ENCODE peak calls at places on chromosomes 4 and X, in five cellular contexts. One of them, this sample, is unnamed.

GRCh38 chr4:86118696-86119095 is 241.2 kb downstream of the MAPK10 start:
- DNase-seq in left ventricle myocardium inferior: no peak
- DNase-seq in neuronal stem cell: no peak
- DNase-seq in OCI-LY7: no peak
- DNase-seq in stomach: no peak
- DNase-seq in this sample: no peak

GRCh38 chr4:183352546-183352945 is 30.3 kb upstream of the CLDN24 start:
- DNase-seq in neuronal stem cell: no peak
- DNase-seq in stomach: peak
- DNase-seq in OCI-LY7: no peak
- DNase-seq in left ventricle myocardium inferior: no peak
- DNase-seq in this sample: no peak

GRCh38 chr4:150782311-150782710 is 200.4 kb downstream of the MAB21L2 start:
- DNase-seq in stomach: no peak
- DNase-seq in OCI-LY7: no peak
- DNase-seq in neuronal stem cell: no peak
- DNase-seq in left ventricle myocardium inferior: no peak
- DNase-seq in this sample: peak

GRCh38 chr4:89549907-89550306 is 242.3 kb upstream of the GPRIN3 start:
- DNase-seq in OCI-LY7: no peak
- DNase-seq in stomach: no peak
- DNase-seq in left ventricle myocardium inferior: no peak
- DNase-seq in neuronal stem cell: no peak
- DNase-seq in this sample: peak

GRCh38 chrX:45083314-45083713 is 117.4 kb downstream of the DIPK2B start:
- DNase-seq in left ventricle myocardium inferior: no peak
- DNase-seq in neuronal stem cell: no peak
- DNase-seq in OCI-LY7: no peak
- DNase-seq in stomach: no peak
- DNase-seq in this sample: no peak

GRCh38 chr4:103046416-103047290 is 27.1 kb upstream of the SLC9B1 start:
- DNase-seq in neuronal stem cell: peak
- DNase-seq in stomach: peak
- DNase-seq in left ventricle myocardium inferior: no peak
- DNase-seq in OCI-LY7: peak
- DNase-seq in this sample: peak

GRCh38 chr4:6733358-6734164 is 17.6 kb downstream of the BLOC1S4 start:
- DNase-seq in neuronal stem cell: no peak
- DNase-seq in stomach: no peak
- DNase-seq in left ventricle myocardium inferior: no peak
- DNase-seq in OCI-LY7: no peak
- DNase-seq in this sample: no peak

GRCh38 chr4:8709729-8710360 is 117.3 kb downstream of the CPZ start:
- DNase-seq in OCI-LY7: no peak
- DNase-seq in left ventricle myocardium inferior: peak
- DNase-seq in neuronal stem cell: no peak
- DNase-seq in stomach: no peak
- DNase-seq in this sample: no peak

GRCh38 chr4:20773144-20773997 is 73.1 kb downstream of the PACRGL start:
- DNase-seq in OCI-LY7: peak
- DNase-seq in left ventricle myocardium inferior: no peak
- DNase-seq in stomach: peak
- DNase-seq in neuronal stem cell: peak
- DNase-seq in this sample: peak

GRCh38 chr4:30821275-30821674 is 101.1 kb downstream of the PCDH7 start:
- DNase-seq in neuronal stem cell: no peak
- DNase-seq in left ventricle myocardium inferior: no peak
- DNase-seq in stomach: no peak
- DNase-seq in OCI-LY7: no peak
- DNase-seq in this sample: no peak

GRCh38 chr4:165909947-165910346 is 36.9 kb downstream of the TLL1 start:
- DNase-seq in neuronal stem cell: no peak
- DNase-seq in OCI-LY7: no peak
- DNase-seq in left ventricle myocardium inferior: no peak
- DNase-seq in stomach: no peak
- DNase-seq in this sample: no peak

GRCh38 chr4:25096553-25097443 is 63.5 kb downstream of the SEPSECS start:
- DNase-seq in stomach: no peak
- DNase-seq in left ventricle myocardium inferior: no peak
- DNase-seq in neuronal stem cell: no peak
- DNase-seq in OCI-LY7: no peak
- DNase-seq in this sample: no peak

GRCh38 chr4:69749771-69750170 is 10.6 kb downstream of the SULT1B1 start:
- DNase-seq in neuronal stem cell: no peak
- DNase-seq in OCI-LY7: no peak
- DNase-seq in left ventricle myocardium inferior: no peak
- DNase-seq in stomach: no peak
- DNase-seq in this sample: peak

GRCh38 chr4:3673716-3674478 is 92.3 kb upstream of the ADRA2C start:
- DNase-seq in left ventricle myocardium inferior: no peak
- DNase-seq in stomach: no peak
- DNase-seq in neuronal stem cell: no peak
- DNase-seq in OCI-LY7: no peak
- DNase-seq in this sample: no peak

GRCh38 chr4:3261411-3262207 is 12.7 kb downstream of the MSANTD1 start:
- DNase-seq in OCI-LY7: no peak
- DNase-seq in neuronal stem cell: no peak
- DNase-seq in left ventricle myocardium inferior: peak
- DNase-seq in stomach: peak
- DNase-seq in this sample: no peak

GRCh38 chrX:139924069-139924695 is 8.7 kb downstream of the ATP11C start:
- DNase-seq in stomach: no peak
- DNase-seq in left ventricle myocardium inferior: no peak
- DNase-seq in neuronal stem cell: no peak
- DNase-seq in OCI-LY7: no peak
- DNase-seq in this sample: no peak

GRCh38 chrX:40806511-40807220 is 71.3 kb upstream of the MED14 start:
- DNase-seq in neuronal stem cell: no peak
- DNase-seq in left ventricle myocardium inferior: no peak
- DNase-seq in stomach: no peak
- DNase-seq in OCI-LY7: no peak
- DNase-seq in this sample: no peak

GRCh38 chr4:40856836-40857362 is 107.1 kb downstream of the NSUN7 start:
- DNase-seq in stomach: peak
- DNase-seq in OCI-LY7: peak
- DNase-seq in neuronal stem cell: peak
- DNase-seq in left ventricle myocardium inferior: peak
- DNase-seq in this sample: peak

GRCh38 chrX:111199505-111199904 is 70.8 kb downstream of the CAPN6 start:
- DNase-seq in stomach: no peak
- DNase-seq in OCI-LY7: no peak
- DNase-seq in left ventricle myocardium inferior: no peak
- DNase-seq in neuronal stem cell: no peak
- DNase-seq in this sample: no peak

GRCh38 chr4:24210332-24210902 is 320.6 kb upstream of the PPARGC1A start:
- DNase-seq in OCI-LY7: no peak
- DNase-seq in stomach: no peak
- DNase-seq in left ventricle myocardium inferior: no peak
- DNase-seq in neuronal stem cell: no peak
- DNase-seq in this sample: peak

GRCh38 chrX:16185725-16186136 is 18.4 kb downstream of the MAGEB17 start:
- DNase-seq in left ventricle myocardium inferior: no peak
- DNase-seq in stomach: no peak
- DNase-seq in neuronal stem cell: no peak
- DNase-seq in OCI-LY7: no peak
- DNase-seq in this sample: peak

GRCh38 chr4:6516762-6517161 is 44.3 kb upstream of the PPP2R2C start:
- DNase-seq in stomach: no peak
- DNase-seq in left ventricle myocardium inferior: peak
- DNase-seq in neuronal stem cell: no peak
- DNase-seq in OCI-LY7: no peak
- DNase-seq in this sample: no peak

GRCh38 chr4:69321153-69321729 is 41.0 kb downstream of the UGT2B28 start:
- DNase-seq in left ventricle myocardium inferior: no peak
- DNase-seq in neuronal stem cell: no peak
- DNase-seq in OCI-LY7: no peak
- DNase-seq in stomach: peak
- DNase-seq in this sample: no peak

GRCh38 chr4:25608644-25609043 is 47.0 kb upstream of the SLC34A2 start:
- DNase-seq in left ventricle myocardium inferior: no peak
- DNase-seq in OCI-LY7: no peak
- DNase-seq in stomach: no peak
- DNase-seq in neuronal stem cell: no peak
- DNase-seq in this sample: no peak

GRCh38 chrX:133482345-133483041 is 67.2 kb upstream of the GPC4 start:
- DNase-seq in OCI-LY7: no peak
- DNase-seq in stomach: no peak
- DNase-seq in neuronal stem cell: no peak
- DNase-seq in left ventricle myocardium inferior: no peak
- DNase-seq in this sample: peak

GRCh38 chrX:37349131-37350033 is at the start of gene PRRG1:
- DNase-seq in left ventricle myocardium inferior: peak
- DNase-seq in OCI-LY7: no peak
- DNase-seq in neuronal stem cell: peak
- DNase-seq in stomach: peak
- DNase-seq in this sample: peak

GRCh38 chr4:2789801-2790582 is 2.9 kb upstream of the SH3BP2 start:
- DNase-seq in left ventricle myocardium inferior: no peak
- DNase-seq in stomach: peak
- DNase-seq in OCI-LY7: no peak
- DNase-seq in neuronal stem cell: no peak
- DNase-seq in this sample: no peak

GRCh38 chr4:20065952-20066351 is 185.8 kb upstream of the SLIT2 start:
- DNase-seq in neuronal stem cell: no peak
- DNase-seq in left ventricle myocardium inferior: no peak
- DNase-seq in stomach: no peak
- DNase-seq in OCI-LY7: no peak
- DNase-seq in this sample: no peak

GRCh38 chr4:141636077-141636770 is at the start of gene IL15:
- DNase-seq in stomach: peak
- DNase-seq in OCI-LY7: no peak
- DNase-seq in left ventricle myocardium inferior: peak
- DNase-seq in neuronal stem cell: peak
- DNase-seq in this sample: peak

GRCh38 chrX:34687095-34687494 is 30.0 kb upstream of the TMEM47 start:
- DNase-seq in OCI-LY7: no peak
- DNase-seq in stomach: no peak
- DNase-seq in neuronal stem cell: no peak
- DNase-seq in left ventricle myocardium inferior: no peak
- DNase-seq in this sample: no peak

GRCh38 chrX:103215037-103215767 is at the start of gene BEX4:
- DNase-seq in neuronal stem cell: peak
- DNase-seq in left ventricle myocardium inferior: peak
- DNase-seq in stomach: peak
- DNase-seq in OCI-LY7: no peak
- DNase-seq in this sample: peak
- H3K4me3 ChIP-seq in neuronal stem cell: peak
- H3K4me3 ChIP-seq in left ventricle myocardium inferior: peak
- H3K4me3 ChIP-seq in stomach: peak
- H3K4me3 ChIP-seq in OCI-LY7: no peak
- H3K4me3 ChIP-seq in this sample: peak

GRCh38 chr4:110633358-110634319 is 10.8 kb upstream of the PITX2 start:
- DNase-seq in left ventricle myocardium inferior: no peak
- DNase-seq in neuronal stem cell: peak
- DNase-seq in stomach: no peak
- DNase-seq in OCI-LY7: no peak
- DNase-seq in this sample: no peak
- H3K4me3 ChIP-seq in left ventricle myocardium inferior: no peak
- H3K4me3 ChIP-seq in neuronal stem cell: no peak
- H3K4me3 ChIP-seq in stomach: no peak
- H3K4me3 ChIP-seq in OCI-LY7: no peak
- H3K4me3 ChIP-seq in this sample: no peak

GRCh38 chrX:24999501-24999900 is 16.3 kb downstream of the ARX start:
- DNase-seq in OCI-LY7: no peak
- DNase-seq in neuronal stem cell: no peak
- DNase-seq in stomach: no peak
- DNase-seq in left ventricle myocardium inferior: no peak
- DNase-seq in this sample: no peak
- H3K4me3 ChIP-seq in OCI-LY7: no peak
- H3K4me3 ChIP-seq in neuronal stem cell: no peak
- H3K4me3 ChIP-seq in stomach: no peak
- H3K4me3 ChIP-seq in left ventricle myocardium inferior: no peak
- H3K4me3 ChIP-seq in this sample: no peak

DNA sequence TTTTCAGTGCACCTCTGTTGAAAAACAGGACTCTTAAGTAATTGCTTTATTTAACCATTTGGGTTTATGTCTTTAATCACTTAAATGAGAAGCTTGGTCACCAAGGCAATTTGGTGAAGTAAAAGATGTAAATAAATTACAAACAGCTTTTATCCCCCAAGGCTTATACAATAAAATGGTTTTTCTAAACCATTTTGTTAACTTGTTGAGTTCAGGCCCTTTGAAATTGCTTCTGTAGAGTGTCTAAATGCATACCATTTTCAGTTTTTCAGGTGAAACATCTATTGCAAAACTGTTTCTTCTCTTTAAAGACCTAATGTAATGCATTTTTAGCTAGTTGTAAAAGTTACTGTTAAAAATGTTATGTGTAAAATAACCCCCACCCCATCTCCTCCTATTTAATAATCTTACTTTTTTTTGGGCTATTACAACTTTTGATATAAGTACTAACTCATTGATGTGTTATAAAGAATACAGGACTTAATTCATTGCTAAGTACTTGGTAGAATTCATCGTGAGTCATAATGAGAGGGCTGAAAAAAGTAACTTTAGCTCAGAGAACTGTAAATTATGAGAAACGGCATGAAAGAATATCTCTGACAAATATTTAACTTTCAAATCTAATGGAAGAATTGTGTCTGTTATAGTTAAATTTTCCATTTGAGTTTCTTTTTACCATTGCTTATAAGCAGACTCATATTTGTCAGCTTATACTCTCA is 4.5 kb downstream of the RAPGEF2 start:
- DNase-seq in OCI-LY7: no peak
- DNase-seq in left ventricle myocardium inferior: no peak
- DNase-seq in stomach: no peak
- DNase-seq in neuronal stem cell: no peak
- DNase-seq in this sample: peak
- H3K4me3 ChIP-seq in OCI-LY7: no peak
- H3K4me3 ChIP-seq in left ventricle myocardium inferior: peak
- H3K4me3 ChIP-seq in stomach: no peak
- H3K4me3 ChIP-seq in neuronal stem cell: no peak
- H3K4me3 ChIP-seq in this sample: no peak

GRCh38 chr4:185638548-185639301 is 103.4 kb upstream of the PDLIM3 start:
- DNase-seq in OCI-LY7: no peak
- DNase-seq in stomach: no peak
- DNase-seq in neuronal stem cell: no peak
- DNase-seq in left ventricle myocardium inferior: no peak
- DNase-seq in this sample: no peak

GRCh38 chr4:185640809-185641675 is 105.7 kb upstream of the PDLIM3 start:
- DNase-seq in left ventricle myocardium inferior: no peak
- DNase-seq in OCI-LY7: peak
- DNase-seq in neuronal stem cell: peak
- DNase-seq in stomach: no peak
- DNase-seq in this sample: peak

GRCh38 chr4:185634066-185634652 is 98.9 kb upstream of the PDLIM3 start:
- DNase-seq in OCI-LY7: peak
- DNase-seq in neuronal stem cell: no peak
- DNase-seq in stomach: no peak
- DNase-seq in left ventricle myocardium inferior: no peak
- DNase-seq in this sample: peak

GRCh38 chr4:185637162-185637875 is 102.0 kb upstream of the PDLIM3 start:
- DNase-seq in OCI-LY7: no peak
- DNase-seq in left ventricle myocardium inferior: no peak
- DNase-seq in stomach: no peak
- DNase-seq in neuronal stem cell: no peak
- DNase-seq in this sample: no peak

GRCh38 chr4:185638093-185638492 is 102.8 kb upstream of the PDLIM3 start:
- DNase-seq in stomach: no peak
- DNase-seq in left ventricle myocardium inferior: no peak
- DNase-seq in OCI-LY7: no peak
- DNase-seq in neuronal stem cell: no peak
- DNase-seq in this sample: no peak
- H3K4me3 ChIP-seq in stomach: no peak
- H3K4me3 ChIP-seq in left ventricle myocardium inferior: no peak
- H3K4me3 ChIP-seq in OCI-LY7: no peak
- H3K4me3 ChIP-seq in neuronal stem cell: no peak
- H3K4me3 ChIP-seq in this sample: no peak

This sample was measured in choroid plexus epithelial cell.